ENCODE peak calls at places on chromosomes 16 and 17, in five cellular contexts. B is breast epithelium, Y is A549, V is hepatic stellate cell, G is AG09309. S is an unnamed sample.
A peak's percentile ranks its signal among the peaks of the same experiment; 100 is the strongest.

GRCh38 chr17:82324566-82325285 is 7.3 kb upstream of the CD7 start:
- DNase-seq in B (no peak), Y (no peak), V (no peak), G (no peak), S (no peak)

GRCh38 chr16:84774810-84775209 is 45.0 kb upstream of the CRISPLD2 start:
- DNase-seq in B (no peak), Y (no peak), V (peak; percentile 61), G (peak; percentile 68), S (peak; percentile 92)

GRCh38 chr17:36926226-36926625 is 11.0 kb upstream of the LHX1 start:
- DNase-seq in B (no peak), Y (no peak), V (no peak), G (no peak), S (no peak)

GRCh38 chr16:74271879-74272278 is 24.7 kb upstream of the PSMD7 start:
- DNase-seq in B (no peak), Y (no peak), V (no peak), G (no peak), S (no peak)

GRCh38 chr16:28321700-28322411 is 29.5 kb downstream of the SBK1 start:
- DNase-seq in B (no peak), Y (peak; percentile 38), V (peak; percentile 68), G (no peak), S (peak; percentile 23)

GRCh38 chr17:28390563-28390962 is 15.4 kb downstream of the SLC46A1 start:
- DNase-seq in B (no peak), Y (no peak), V (no peak), G (no peak), S (no peak)

GRCh38 chr16:73125860-73126259 is 77.9 kb upstream of the ZFHX3 start:
- DNase-seq in B (no peak), Y (no peak), V (peak; percentile 56), G (no peak), S (peak; percentile 34)

GRCh38 chr17:3529817-3530741 is 27.5 kb downstream of the TRPV3 start:
- DNase-seq in B (no peak), Y (no peak), V (peak; percentile 43), G (no peak), S (no peak)

GRCh38 chr17:77212081-77212832 is 71.5 kb downstream of the SEC14L1 start:
- DNase-seq in B (no peak), Y (no peak), V (no peak), G (no peak), S (no peak)

GRCh38 chr17:44376124-44376523 is 12.5 kb upstream of the FAM171A2 start:
- DNase-seq in B (no peak), Y (no peak), V (peak; percentile 75), G (no peak), S (no peak)

GRCh38 chr16:15988268-15989013 is 39.0 kb downstream of the ABCC1 start:
- DNase-seq in B (no peak), Y (no peak), V (no peak), G (no peak), S (peak; percentile 56)

GRCh38 chr16:11340710-11341109 is 4.5 kb upstream of the RMI2 start:
- DNase-seq in B (no peak), Y (no peak), V (no peak), G (no peak), S (no peak)

GRCh38 chr16:68425498-68426354 is 22.6 kb downstream of the SMPD3 start:
- DNase-seq in B (peak; percentile 2), Y (no peak), V (no peak), G (no peak), S (no peak)

GRCh38 chr16:81625544-81626152 is 153.4 kb upstream of the PLCG2 start:
- DNase-seq in B (peak; percentile 78), Y (no peak), V (peak; percentile 45), G (no peak), S (peak; percentile 95)

GRCh38 chr17:57861000-57861736 is 11.3 kb upstream of the MRPS23 start:
- DNase-seq in B (peak; percentile 62), Y (peak; percentile 90), V (peak; percentile 42), G (no peak), S (peak; percentile 45)